ENCODE peak calls at places on chromosome 2, in five cellular contexts. One of them, this sample, is unnamed.

GRCh38 chr2:150211164-150211631 is 276.3 kb downstream of the RND3 start:
- DNase-seq in endothelial cell: no peak
- DNase-seq in skeletal muscle cell: peak; percentile 40
- DNase-seq in pons: no peak
- DNase-seq in NCI-H2171 treated with DMSO at 0.1 percent for 48 hours: no peak
- DNase-seq in this sample: no peak

GRCh38 chr2:121335294-121336290 is 50.6 kb upstream of the TFCP2L1 start:
- DNase-seq in pons: no peak
- DNase-seq in endothelial cell: no peak
- DNase-seq in NCI-H2171 treated with DMSO at 0.1 percent for 48 hours: peak; percentile 28
- DNase-seq in skeletal muscle cell: no peak
- DNase-seq in this sample: no peak

GRCh38 chr2:230794472-230794871 is 70.3 kb upstream of the ITM2C start:
- DNase-seq in NCI-H2171 treated with DMSO at 0.1 percent for 48 hours: no peak
- DNase-seq in endothelial cell: no peak
- DNase-seq in pons: no peak
- DNase-seq in skeletal muscle cell: no peak
- DNase-seq in this sample: no peak

GRCh38 chr2:69624153-69624552 is 19.4 kb downstream of the AAK1 start:
- DNase-seq in pons: no peak
- DNase-seq in skeletal muscle cell: no peak
- DNase-seq in endothelial cell: no peak
- DNase-seq in NCI-H2171 treated with DMSO at 0.1 percent for 48 hours: no peak
- DNase-seq in this sample: no peak

GRCh38 chr2:197358927-197359326 is 48.3 kb upstream of the ANKRD44 start:
- DNase-seq in pons: no peak
- DNase-seq in NCI-H2171 treated with DMSO at 0.1 percent for 48 hours: no peak
- DNase-seq in skeletal muscle cell: no peak
- DNase-seq in endothelial cell: no peak
- DNase-seq in this sample: no peak

GRCh38 chr2:43328157-43328556 is 101.8 kb upstream of the ZFP36L2 start:
- DNase-seq in pons: no peak
- DNase-seq in skeletal muscle cell: peak; percentile 77
- DNase-seq in endothelial cell: no peak
- DNase-seq in NCI-H2171 treated with DMSO at 0.1 percent for 48 hours: peak; percentile 54
- DNase-seq in this sample: no peak

GRCh38 chr2:151857650-151858049 is 29.4 kb upstream of the ARL5A start:
- DNase-seq in skeletal muscle cell: no peak
- DNase-seq in pons: no peak
- DNase-seq in NCI-H2171 treated with DMSO at 0.1 percent for 48 hours: no peak
- DNase-seq in endothelial cell: no peak
- DNase-seq in this sample: no peak

GRCh38 chr2:29165362-29166236 is 50.4 kb downstream of the CLIP4 start:
- DNase-seq in NCI-H2171 treated with DMSO at 0.1 percent for 48 hours: peak; percentile 71
- DNase-seq in pons: no peak
- DNase-seq in endothelial cell: no peak
- DNase-seq in skeletal muscle cell: peak; percentile 62
- DNase-seq in this sample: no peak

GRCh38 chr2:101200714-101201113 is 49.5 kb upstream of the TBC1D8 start:
- DNase-seq in NCI-H2171 treated with DMSO at 0.1 percent for 48 hours: no peak
- DNase-seq in pons: no peak
- DNase-seq in endothelial cell: no peak
- DNase-seq in skeletal muscle cell: no peak
- DNase-seq in this sample: no peak

This sample was measured in globus pallidus.